ENCODE peak calls at places on chromosomes 16 and 17, in eight cellular contexts. C is BJ, F is NB4, K is GM23338, B is heart right ventricle, M is cardiac fibroblast, X is fibroblast of mammary gland, Z is brain microvascular endothelial cell. N is an unnamed sample.

GRCh38 chr16:17476414-17477259 is 5.9 kb upstream of the XYLT1 start:
- DNase-seq in C (no peak), F (peak; percentile 57), K (peak; percentile 94), B (no peak), M (peak; percentile 62), X (peak; percentile 74), Z (peak; percentile 27), N (no peak)

GRCh38 chr17:40450175-40450574 is 6.9 kb downstream of the IGFBP4 start:
- DNase-seq in C (no peak), F (peak; percentile 65), K (peak; percentile 85), B (no peak), M (peak; percentile 65), X (peak; percentile 69), Z (no peak), N (no peak)

GRCh38 chr17:81543339-81543675 is 8.8 kb downstream of the FAAP100 start:
- DNase-seq in C (no peak), F (no peak), K (no peak), B (no peak), M (no peak), X (no peak), Z (no peak), N (no peak)

GRCh38 chr17:32458367-32458766 is 14.1 kb downstream of the PSMD11 start:
- DNase-seq in C (no peak), F (no peak), K (no peak), B (no peak), M (no peak), X (no peak), Z (no peak), N (no peak)

GRCh38 chr17:35731239-35731931 is at the start of gene RASL10B:
- DNase-seq in C (no peak), F (peak; percentile 42), K (peak; percentile 91), B (peak; percentile 48), M (peak; percentile 56), X (no peak), Z (peak; percentile 29), N (no peak)

GRCh38 chr16:48564544-48565444 is 45.2 kb downstream of the N4BP1 start:
- DNase-seq in C (no peak), F (no peak), K (no peak), B (no peak), M (no peak), X (no peak), Z (no peak), N (no peak)

GRCh38 chr17:82287849-82288601 is 14.5 kb upstream of the CSNK1D start:
- DNase-seq in C (peak; percentile 75), F (peak; percentile 44), K (no peak), B (peak; percentile 87), M (peak; percentile 87), X (peak; percentile 97), Z (peak; percentile 65), N (no peak)

GRCh38 chr16:11792404-11793260 is 4.4 kb downstream of the ZC3H7A start:
- DNase-seq in C (no peak), F (no peak), K (no peak), B (no peak), M (no peak), X (no peak), Z (no peak), N (no peak)

GRCh38 chr17:7782237-7782636 is 51.8 kb upstream of the KDM6B start:
- DNase-seq in C (peak; percentile 10), F (no peak), K (no peak), B (no peak), M (peak; percentile 67), X (peak; percentile 62), Z (peak; percentile 11), N (peak; percentile 34)

GRCh38 chr17:48546924-48547838 is 2.3 kb upstream of the HOXB2 start:
- DNase-seq in C (no peak), F (no peak), K (no peak), B (no peak), M (peak; percentile 56), X (no peak), Z (no peak), N (no peak)

GRCh38 chr17:67328026-67328425 is 38.4 kb downstream of the PSMD12 start:
- DNase-seq in C (no peak), F (no peak), K (no peak), B (no peak), M (no peak), X (no peak), Z (no peak), N (no peak)

DNA sequence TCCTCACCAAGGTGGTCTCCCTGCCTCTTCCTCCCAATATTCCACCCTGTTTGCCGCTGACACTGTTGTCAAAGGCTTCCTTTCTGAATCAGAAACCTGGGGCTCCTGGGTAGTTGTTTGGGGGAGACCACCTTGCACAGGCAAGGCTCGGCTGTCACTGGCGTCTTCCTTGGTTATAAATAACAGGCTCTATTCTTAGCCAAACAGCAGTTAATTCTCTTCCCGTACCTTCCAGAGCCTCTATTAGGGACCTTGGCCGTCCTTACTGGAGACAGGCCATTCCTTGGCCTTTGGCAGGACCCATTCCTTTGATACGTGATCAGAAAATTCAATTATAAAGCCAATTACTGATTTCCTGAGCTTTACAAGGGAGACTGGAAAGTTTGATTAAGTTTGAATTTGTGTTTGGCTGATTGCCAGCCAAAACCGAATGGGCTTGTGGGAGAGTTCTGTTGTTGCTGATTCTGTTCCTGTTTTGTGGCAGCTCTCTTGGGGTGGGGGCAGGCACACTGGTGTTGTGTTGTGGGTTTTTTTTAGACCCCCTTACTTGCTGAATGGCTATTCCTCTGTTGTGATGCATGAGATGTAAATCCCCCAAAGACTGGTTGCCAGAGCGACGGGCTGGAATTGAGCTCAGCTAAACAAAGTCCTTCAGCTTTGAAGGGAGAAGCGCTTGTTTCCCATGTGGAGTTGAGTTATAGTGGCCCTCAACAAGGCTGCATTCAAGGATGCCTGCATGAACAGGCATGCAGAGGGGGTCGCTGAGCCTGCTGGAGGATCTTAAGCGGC is 104.6 kb downstream of the GNAO1 start:
- DNase-seq in C (no peak), F (no peak), K (peak; percentile 50), B (no peak), M (no peak), X (no peak), Z (no peak), N (no peak)
- H3K4me3 ChIP-seq in C (no peak overlapping the region), F (no peak overlapping the region), K (no peak overlapping the region), B (no peak overlapping the region), M (no peak overlapping the region), X (no peak overlapping the region), Z (no peak overlapping the region), N (no peak overlapping the region)

GRCh38 chr16:2035431-2036199 is 8.9 kb downstream of the NHERF2 start:
- DNase-seq in C (no peak), F (no peak), K (no peak), B (no peak), M (peak; percentile 82), X (peak; percentile 70), Z (peak; percentile 81), N (no peak)
- TF ChIP-seq CTCF in C (no peak), F (no peak), K (no peak), B (no peak), M (no peak), X (no peak), Z (no peak), N (no peak)

GRCh38 chr17:17820457-17821158 is 16.2 kb downstream of the SREBF1 start:
- DNase-seq in C (no peak), F (no peak), K (no peak), B (no peak), M (no peak), X (no peak), Z (no peak), N (no peak)

GRCh38 chr17:17819561-17819995 is 17.2 kb downstream of the SREBF1 start:
- DNase-seq in C (peak; percentile 20), F (peak; percentile 78), K (peak; percentile 38), B (no peak), M (peak; percentile 93), X (peak; percentile 93), Z (peak; percentile 96), N (peak; percentile 86)

GRCh38 chr17:17819111-17819510 is 17.7 kb downstream of the SREBF1 start:
- DNase-seq in C (no peak), F (no peak), K (no peak), B (no peak), M (no peak), X (no peak), Z (no peak), N (no peak)

GRCh38 chr17:17818088-17818526 is 18.7 kb downstream of the SREBF1 start:
- DNase-seq in C (no peak), F (peak; percentile 69), K (peak; percentile 70), B (no peak), M (no peak), X (peak; percentile 65), Z (no peak), N (no peak)

DNA sequence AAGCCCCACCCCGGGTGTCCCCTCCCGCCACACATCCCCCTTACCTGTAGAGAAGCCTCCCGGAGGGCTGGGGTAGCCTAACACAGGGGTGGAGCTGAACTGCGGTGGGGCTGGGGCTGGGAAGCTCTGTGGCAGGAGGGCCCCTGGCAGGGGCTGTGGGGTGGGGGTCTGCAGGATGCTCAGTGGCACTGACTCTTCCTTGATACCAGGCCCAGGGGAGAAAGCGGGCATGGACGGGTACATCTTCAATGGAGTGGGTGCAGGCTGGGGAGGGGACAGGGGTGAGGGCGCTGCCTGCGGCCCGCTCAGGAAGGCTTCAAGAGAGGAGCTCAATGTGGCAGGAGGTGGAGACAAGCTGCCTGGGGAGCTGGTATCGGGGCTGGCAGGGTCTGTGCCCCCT is 16.7 kb downstream of the SREBF1 start:
- DNase-seq in C (no peak), F (no peak), K (no peak), B (no peak), M (no peak), X (no peak), Z (no peak), N (no peak)
- H3K4me3 ChIP-seq in C (no peak overlapping the region), F (no peak overlapping the region), K (no peak overlapping the region), B (no peak overlapping the region), M (no peak overlapping the region), X (no peak overlapping the region), Z (no peak overlapping the region), N (no peak overlapping the region)

GRCh38 chr17:4728124-4728523 is 3.1 kb upstream of the MED11 start:
- DNase-seq in C (no peak), F (peak; percentile 72), K (no peak), B (no peak), M (peak; percentile 41), X (no peak), Z (no peak), N (no peak)

GRCh38 chr17:4738136-4739121 is 1.2 kb upstream of the ZMYND15 start:
- DNase-seq in C (no peak), F (no peak), K (peak; percentile 48), B (no peak), M (no peak), X (no peak), Z (no peak), N (no peak)

GRCh38 chr17:4735825-4736651 is 3.6 kb upstream of the ZMYND15 start:
- DNase-seq in C (no peak), F (peak; percentile 52), K (no peak), B (no peak), M (peak; percentile 72), X (no peak), Z (no peak), N (no peak)

GRCh38 chr17:4734857-4735475 is 3.7 kb downstream of the MED11 start:
- DNase-seq in C (no peak), F (no peak), K (no peak), B (no peak), M (no peak), X (no peak), Z (no peak), N (no peak)

DNA sequence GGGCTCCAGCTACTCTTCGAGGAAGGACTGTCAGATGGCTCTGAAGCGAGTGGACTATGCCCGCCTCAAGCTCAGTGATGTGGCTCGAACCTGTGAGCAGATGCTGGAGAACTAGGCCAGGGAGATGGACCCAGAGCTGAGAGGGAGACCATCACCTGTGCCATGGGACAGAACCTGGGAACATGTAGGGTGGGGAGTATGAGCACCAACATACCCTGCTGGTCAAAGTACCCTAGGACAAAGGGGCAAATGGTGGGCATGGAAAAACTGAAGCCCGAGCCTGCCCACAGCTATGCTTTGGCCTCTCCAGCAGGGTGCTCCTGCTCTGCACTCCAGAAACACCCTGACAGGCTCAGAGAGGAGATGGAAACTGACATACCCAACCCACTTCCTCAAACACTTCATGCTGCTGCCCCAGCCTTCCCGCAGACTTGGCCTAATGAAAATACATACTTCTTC is 1.9 kb downstream of the MED11 start:
- DNase-seq in C (no peak), F (peak; percentile 87), K (peak; percentile 11), B (no peak), M (no peak), X (no peak), Z (no peak), N (no peak)
- TF ChIP-seq CTCF in C (no peak), F (peak; percentile 29), K (peak; percentile 20), B (no peak), M (peak; percentile 22), X (no peak), Z (peak; percentile 36), N (peak; percentile 15)